ENCODE peak calls at places on chromosomes 12 and 14, in six cellular contexts. One of them, this sample, is unnamed.

GRCh38 chr12:46219892-46220655 is 48.8 kb downstream of the SLC38A1 start:
- DNase-seq in left colon: peak
- DNase-seq in hypothalamus: no peak
- DNase-seq in activated naive CD8-positive, alpha-beta T cell treated with anti-CD3 and anti-CD28 coated beads for 36 hours: peak
- DNase-seq in EL: peak
- DNase-seq in NCI-H1694 treated with DMSO at 0.1 percent for 48 hours: no peak
- DNase-seq in this sample: peak

GRCh38 chr12:58416211-58416610 is 474.8 kb downstream of the ATP23 start:
- DNase-seq in left colon: no peak
- DNase-seq in hypothalamus: no peak
- DNase-seq in activated naive CD8-positive, alpha-beta T cell treated with anti-CD3 and anti-CD28 coated beads for 36 hours: no peak
- DNase-seq in EL: peak
- DNase-seq in NCI-H1694 treated with DMSO at 0.1 percent for 48 hours: no peak
- DNase-seq in this sample: no peak

GRCh38 chr12:103727638-103728037 is 113.4 kb downstream of the NT5DC3 start:
- DNase-seq in left colon: no peak
- DNase-seq in hypothalamus: no peak
- DNase-seq in activated naive CD8-positive, alpha-beta T cell treated with anti-CD3 and anti-CD28 coated beads for 36 hours: no peak
- DNase-seq in EL: no peak
- DNase-seq in NCI-H1694 treated with DMSO at 0.1 percent for 48 hours: no peak
- DNase-seq in this sample: no peak

GRCh38 chr12:93979189-93979588 is 169.2 kb upstream of the PLXNC1 start:
- DNase-seq in left colon: peak
- DNase-seq in hypothalamus: no peak
- DNase-seq in activated naive CD8-positive, alpha-beta T cell treated with anti-CD3 and anti-CD28 coated beads for 36 hours: no peak
- DNase-seq in EL: peak
- DNase-seq in NCI-H1694 treated with DMSO at 0.1 percent for 48 hours: no peak
- DNase-seq in this sample: no peak

GRCh38 chr14:49907186-49907585 is 14.3 kb downstream of the ARF6 start:
- DNase-seq in left colon: no peak
- DNase-seq in hypothalamus: no peak
- DNase-seq in activated naive CD8-positive, alpha-beta T cell treated with anti-CD3 and anti-CD28 coated beads for 36 hours: no peak
- DNase-seq in EL: no peak
- DNase-seq in NCI-H1694 treated with DMSO at 0.1 percent for 48 hours: no peak
- DNase-seq in this sample: no peak

GRCh38 chr12:46468159-46468558 is 95.6 kb upstream of the SLC38A2 start:
- DNase-seq in left colon: no peak
- DNase-seq in hypothalamus: no peak
- DNase-seq in activated naive CD8-positive, alpha-beta T cell treated with anti-CD3 and anti-CD28 coated beads for 36 hours: no peak
- DNase-seq in EL: no peak
- DNase-seq in NCI-H1694 treated with DMSO at 0.1 percent for 48 hours: no peak
- DNase-seq in this sample: no peak

GRCh38 chr12:4829793-4830162 is 79.9 kb upstream of the KCNA1 start:
- DNase-seq in left colon: no peak
- DNase-seq in hypothalamus: no peak
- DNase-seq in activated naive CD8-positive, alpha-beta T cell treated with anti-CD3 and anti-CD28 coated beads for 36 hours: no peak
- DNase-seq in EL: no peak
- DNase-seq in NCI-H1694 treated with DMSO at 0.1 percent for 48 hours: peak
- DNase-seq in this sample: no peak

GRCh38 chr12:28191018-28191595 is 851 bp downstream of the CCDC91 start:
- DNase-seq in left colon: no peak
- DNase-seq in hypothalamus: no peak
- DNase-seq in activated naive CD8-positive, alpha-beta T cell treated with anti-CD3 and anti-CD28 coated beads for 36 hours: peak
- DNase-seq in EL: peak
- DNase-seq in NCI-H1694 treated with DMSO at 0.1 percent for 48 hours: no peak
- DNase-seq in this sample: no peak

GRCh38 chr14:91893659-91894058 is 26.3 kb upstream of the TC2N start:
- DNase-seq in left colon: no peak
- DNase-seq in hypothalamus: no peak
- DNase-seq in activated naive CD8-positive, alpha-beta T cell treated with anti-CD3 and anti-CD28 coated beads for 36 hours: no peak
- DNase-seq in EL: no peak
- DNase-seq in NCI-H1694 treated with DMSO at 0.1 percent for 48 hours: no peak
- DNase-seq in this sample: no peak

GRCh38 chr12:117005417-117006046 is 93.7 kb downstream of the TESC start:
- DNase-seq in left colon: no peak
- DNase-seq in hypothalamus: no peak
- DNase-seq in activated naive CD8-positive, alpha-beta T cell treated with anti-CD3 and anti-CD28 coated beads for 36 hours: no peak
- DNase-seq in EL: no peak
- DNase-seq in NCI-H1694 treated with DMSO at 0.1 percent for 48 hours: no peak
- DNase-seq in this sample: no peak

GRCh38 chr14:91395998-91396660 is 21.5 kb downstream of the CCDC88C start:
- DNase-seq in left colon: no peak
- DNase-seq in hypothalamus: no peak
- DNase-seq in activated naive CD8-positive, alpha-beta T cell treated with anti-CD3 and anti-CD28 coated beads for 36 hours: no peak
- DNase-seq in EL: no peak
- DNase-seq in NCI-H1694 treated with DMSO at 0.1 percent for 48 hours: peak
- DNase-seq in this sample: no peak

GRCh38 chr12:63450821-63451220 is 217.5 kb downstream of the DPY19L2 start:
- DNase-seq in left colon: no peak
- DNase-seq in hypothalamus: no peak
- DNase-seq in activated naive CD8-positive, alpha-beta T cell treated with anti-CD3 and anti-CD28 coated beads for 36 hours: no peak
- DNase-seq in EL: no peak
- DNase-seq in NCI-H1694 treated with DMSO at 0.1 percent for 48 hours: no peak
- DNase-seq in this sample: no peak

GRCh38 chr14:59406454-59407245 is 58.5 kb downstream of the GPR135 start:
- DNase-seq in left colon: no peak
- DNase-seq in hypothalamus: no peak
- DNase-seq in activated naive CD8-positive, alpha-beta T cell treated with anti-CD3 and anti-CD28 coated beads for 36 hours: no peak
- DNase-seq in EL: peak
- DNase-seq in NCI-H1694 treated with DMSO at 0.1 percent for 48 hours: no peak
- DNase-seq in this sample: peak

GRCh38 chr14:94239416-94239815 is 53.7 kb downstream of the SERPINA10 start:
- DNase-seq in left colon: no peak
- DNase-seq in hypothalamus: peak
- DNase-seq in activated naive CD8-positive, alpha-beta T cell treated with anti-CD3 and anti-CD28 coated beads for 36 hours: no peak
- DNase-seq in EL: no peak
- DNase-seq in NCI-H1694 treated with DMSO at 0.1 percent for 48 hours: no peak
- DNase-seq in this sample: no peak

GRCh38 chr14:103518416-103519042 is 4.1 kb downstream of the CKB start:
- DNase-seq in left colon: peak
- DNase-seq in hypothalamus: peak
- DNase-seq in activated naive CD8-positive, alpha-beta T cell treated with anti-CD3 and anti-CD28 coated beads for 36 hours: peak
- DNase-seq in EL: peak
- DNase-seq in NCI-H1694 treated with DMSO at 0.1 percent for 48 hours: peak
- DNase-seq in this sample: peak

GRCh38 chr12:25364529-25365339 is 114.0 kb upstream of the KRAS start:
- DNase-seq in left colon: no peak
- DNase-seq in hypothalamus: no peak
- DNase-seq in activated naive CD8-positive, alpha-beta T cell treated with anti-CD3 and anti-CD28 coated beads for 36 hours: no peak
- DNase-seq in EL: no peak
- DNase-seq in NCI-H1694 treated with DMSO at 0.1 percent for 48 hours: no peak
- DNase-seq in this sample: no peak

GRCh38 chr14:101120636-101121398 is 217.3 kb upstream of the RTL1 start:
- DNase-seq in left colon: peak
- DNase-seq in hypothalamus: no peak
- DNase-seq in activated naive CD8-positive, alpha-beta T cell treated with anti-CD3 and anti-CD28 coated beads for 36 hours: peak
- DNase-seq in EL: no peak
- DNase-seq in NCI-H1694 treated with DMSO at 0.1 percent for 48 hours: peak
- DNase-seq in this sample: peak

GRCh38 chr14:104979758-104980591 is 1.8 kb upstream of the AHNAK2 start:
- DNase-seq in left colon: no peak
- DNase-seq in hypothalamus: no peak
- DNase-seq in activated naive CD8-positive, alpha-beta T cell treated with anti-CD3 and anti-CD28 coated beads for 36 hours: no peak
- DNase-seq in EL: no peak
- DNase-seq in NCI-H1694 treated with DMSO at 0.1 percent for 48 hours: no peak
- DNase-seq in this sample: peak

GRCh38 chr12:8572507-8572906 is 31.8 kb upstream of the CLEC4E start:
- DNase-seq in left colon: no peak
- DNase-seq in hypothalamus: no peak
- DNase-seq in activated naive CD8-positive, alpha-beta T cell treated with anti-CD3 and anti-CD28 coated beads for 36 hours: no peak
- DNase-seq in EL: no peak
- DNase-seq in NCI-H1694 treated with DMSO at 0.1 percent for 48 hours: no peak
- DNase-seq in this sample: no peak

GRCh38 chr14:56815301-56815700 is 5.0 kb upstream of the OTX2 start:
- DNase-seq in left colon: no peak
- DNase-seq in hypothalamus: no peak
- DNase-seq in activated naive CD8-positive, alpha-beta T cell treated with anti-CD3 and anti-CD28 coated beads for 36 hours: no peak
- DNase-seq in EL: no peak
- DNase-seq in NCI-H1694 treated with DMSO at 0.1 percent for 48 hours: no peak
- DNase-seq in this sample: no peak

GRCh38 chr14:24695265-24696241 is 61.6 kb upstream of the GZMB start:
- DNase-seq in left colon: no peak
- DNase-seq in hypothalamus: no peak
- DNase-seq in activated naive CD8-positive, alpha-beta T cell treated with anti-CD3 and anti-CD28 coated beads for 36 hours: no peak
- DNase-seq in EL: no peak
- DNase-seq in NCI-H1694 treated with DMSO at 0.1 percent for 48 hours: no peak
- DNase-seq in this sample: no peak

This sample was measured in G401.